ENCODE peak calls at places on chromosomes 12 and 14, in four cellular contexts. R is upper lobe of left lung, C is uterus, U is heart left ventricle. H is an unnamed sample.

GRCh38 chr14:53894456-53894855 is 62.2 kb downstream of the BMP4 start:
- DNase-seq in R (no peak), C (no peak), U (no peak), H (no peak)

GRCh38 chr12:7154042-7154441 is 23.9 kb downstream of the CLSTN3 start:
- DNase-seq in R (no peak), C (no peak), U (no peak), H (no peak)

GRCh38 chr14:93112891-93113677 is 2.6 kb downstream of the ITPK1 start:
- DNase-seq in R (no peak), C (peak), U (peak), H (peak)

GRCh38 chr12:78483767-78484315 is 380.7 kb upstream of the SYT1 start:
- DNase-seq in R (no peak), C (no peak), U (no peak), H (no peak)

GRCh38 chr12:54306925-54307731 is 6.3 kb upstream of the NFE2 start:
- DNase-seq in R (peak), C (peak), U (peak), H (no peak)

GRCh38 chr14:94679106-94679819 is 67.1 kb downstream of the SERPINA3 start:
- DNase-seq in R (no peak), C (no peak), U (no peak), H (no peak)

GRCh38 chr14:64218344-64219240 is 75.6 kb downstream of the ESR2 start:
- DNase-seq in R (no peak), C (no peak), U (peak), H (no peak)

GRCh38 chr14:68682166-68683103 is 110.4 kb downstream of the ZFP36L1 start:
- DNase-seq in R (no peak), C (peak), U (peak), H (no peak)

GRCh38 chr12:61397668-61398067 is 862.5 kb upstream of the USP15 start:
- DNase-seq in R (no peak), C (no peak), U (no peak), H (no peak)

GRCh38 chr12:111074965-111075364 is 154.6 kb upstream of the MYL2 start:
- DNase-seq in R (no peak), C (no peak), U (no peak), H (no peak)

GRCh38 chr12:72256725-72257124 is 15.4 kb upstream of the TRHDE start:
- DNase-seq in R (no peak), C (no peak), U (no peak), H (no peak)

GRCh38 chr14:62691613-62692489 is 353.4 kb downstream of the KCNH5 start:
- DNase-seq in R (no peak), C (peak), U (no peak), H (no peak)

GRCh38 chr12:77696183-77696582 is 134.5 kb upstream of the NAV3 start:
- DNase-seq in R (no peak), C (no peak), U (no peak), H (no peak)

GRCh38 chr12:105233045-105233905 is 2.7 kb downstream of the APPL2 start:
- DNase-seq in R (no peak), C (no peak), U (no peak), H (no peak)

GRCh38 chr12:125056306-125056705 is 8.9 kb upstream of the AACS start:
- DNase-seq in R (no peak), C (no peak), U (no peak), H (no peak)

GRCh38 chr12:66417217-66417616 is 114.9 kb downstream of the HELB start:
- DNase-seq in R (no peak), C (no peak), U (no peak), H (no peak)

DNA sequence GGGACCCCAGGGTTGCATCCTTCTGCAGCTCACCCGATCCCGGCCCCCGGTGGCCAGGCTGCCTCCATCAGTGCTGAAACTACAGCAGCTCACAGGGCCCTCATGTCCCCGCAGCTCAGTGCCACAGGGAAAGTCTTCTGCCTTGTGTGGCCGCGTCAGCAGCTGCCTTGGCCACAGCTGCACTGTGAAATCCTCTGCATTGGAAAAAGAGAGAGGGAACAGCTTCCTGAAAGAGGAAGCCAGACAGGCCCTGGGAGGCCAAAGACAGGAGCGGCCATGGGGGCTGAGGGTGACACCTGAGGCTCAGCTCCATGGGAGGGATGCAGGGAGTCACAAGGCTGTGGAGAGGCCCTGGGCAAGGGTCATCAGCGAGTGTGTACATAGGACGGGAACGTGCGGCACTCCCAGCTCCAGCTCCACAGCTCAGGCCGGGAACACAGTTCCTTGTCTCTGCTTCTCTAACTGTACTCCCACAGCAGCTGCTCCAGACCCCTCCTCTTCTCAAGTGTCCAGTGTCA is 32.7 kb downstream of the PARP2 start:
- DNase-seq in R (peak), C (no peak), U (no peak), H (no peak)
- TF ChIP-seq POLR2A in R (no peak), C (no peak), U (no peak), H (no peak)

GRCh38 chr14:31006703-31007102 is 18.7 kb upstream of the AP4S1 start:
- DNase-seq in R (no peak), C (no peak), U (no peak), H (no peak)
- TF ChIP-seq POLR2A in R (no peak), C (no peak), U (no peak), H (no peak)

GRCh38 chr14:61472801-61473376 is 151.5 kb downstream of the PRKCH start:
- DNase-seq in R (no peak), C (no peak), U (no peak), H (no peak)
- TF ChIP-seq POLR2A in R (no peak), C (no peak), U (no peak), H (no peak)

GRCh38 chr14:75254381-75254821 is 24.2 kb upstream of the FOS start:
- DNase-seq in R (no peak), C (no peak), U (no peak), H (no peak)
- TF ChIP-seq POLR2A in R (no peak), C (no peak), U (no peak), H (no peak)

GRCh38 chr14:104970231-104971068 is 7.7 kb downstream of the AHNAK2 start:
- DNase-seq in R (peak), C (peak), U (peak), H (no peak)

GRCh38 chr14:104974146-104974541 is 4.0 kb downstream of the AHNAK2 start:
- DNase-seq in R (no peak), C (no peak), U (no peak), H (no peak)

GRCh38 chr14:104973215-104974145 is 4.7 kb downstream of the AHNAK2 start:
- DNase-seq in R (peak), C (peak), U (peak), H (peak)

GRCh38 chr14:104971447-104972240 is 6.5 kb downstream of the AHNAK2 start:
- DNase-seq in R (peak), C (no peak), U (no peak), H (no peak)

GRCh38 chr14:104972301-104973211 is 5.6 kb downstream of the AHNAK2 start:
- DNase-seq in R (peak), C (peak), U (no peak), H (no peak)
- TF ChIP-seq POLR2A in R (no peak), C (no peak), U (no peak), H (no peak)

GRCh38 chr14:24141030-24141880 is at the start of gene EMC9:
- DNase-seq in R (peak), C (peak), U (peak), H (peak)
- TF ChIP-seq POLR2A in R (peak), C (peak), U (peak), H (peak)

GRCh38 chr12:123388218-123388947 is 4.5 kb downstream of the KMT5A start:
- DNase-seq in R (peak), C (peak), U (peak), H (peak)

GRCh38 chr12:123382684-123383083 is 1.2 kb upstream of the KMT5A start:
- DNase-seq in R (no peak), C (no peak), U (no peak), H (no peak)

GRCh38 chr12:123387508-123388217 is 3.7 kb downstream of the KMT5A start:
- DNase-seq in R (no peak), C (no peak), U (no peak), H (no peak)

GRCh38 chr12:123384994-123385376 is 1.1 kb downstream of the KMT5A start:
- DNase-seq in R (no peak), C (no peak), U (no peak), H (no peak)

DNA sequence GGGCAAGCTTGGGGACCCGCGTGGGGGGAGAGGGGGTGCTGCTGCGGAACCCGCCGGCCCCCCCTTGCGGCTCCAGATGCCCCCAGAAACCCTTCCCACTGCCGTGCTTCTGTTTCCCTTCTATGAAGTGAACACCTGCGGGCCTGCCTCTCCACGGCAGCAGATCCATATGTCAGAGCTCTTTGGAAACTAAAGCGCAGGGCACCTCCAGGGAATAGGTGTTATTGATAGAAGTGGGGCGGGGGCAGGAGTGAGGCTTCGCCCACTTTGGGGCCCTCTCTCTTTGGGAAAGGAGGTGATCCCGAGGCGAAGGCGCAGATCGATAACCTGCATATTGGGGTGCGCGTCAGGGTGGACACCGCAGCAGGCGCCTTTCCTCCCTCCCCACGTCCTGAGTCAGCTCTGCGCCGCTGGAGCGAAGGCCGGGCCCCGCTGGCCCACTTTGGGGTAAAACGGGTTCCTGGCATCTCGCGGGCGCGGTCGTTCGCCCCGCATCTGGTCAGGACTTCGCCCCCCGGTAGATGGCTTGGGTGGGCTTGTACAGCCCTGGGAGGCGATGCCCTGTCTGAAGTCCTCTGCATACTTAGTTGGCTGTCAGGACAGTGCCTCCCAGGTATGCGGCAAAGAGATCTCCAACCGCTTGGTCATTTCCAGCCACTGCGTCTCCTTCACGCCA is 524 bp downstream of the KMT5A start:
- DNase-seq in R (peak), C (peak), U (no peak), H (no peak)
- TF ChIP-seq POLR2A in R (no peak), C (no peak), U (no peak), H (no peak)

GRCh38 chr12:118016424-118017264 is at the start of gene RFC5:
- DNase-seq in R (peak), C (peak), U (peak), H (peak)
- TF ChIP-seq POLR2A in R (peak), C (no peak), U (peak), H (no peak)

H was measured in esophagus muscularis mucosa.